ENCODE peak calls at places on chromosomes 13 and 19, in four cellular contexts. C is SK-N-MC, M is endothelial cell of umbilical vein, P is stomach. W is an unnamed sample.

GRCh38 chr13:34555988-34556387 is 386.1 kb upstream of the NBEA start:
- DNase-seq in C (no peak), P (no peak), M (no peak), W (no peak)

GRCh38 chr13:101111894-101112293 is 304.4 kb downstream of the NALCN start:
- DNase-seq in M (no peak), C (no peak), P (no peak), W (no peak)

GRCh38 chr19:45200614-45201013 is 22.0 kb downstream of the BLOC1S3 start:
- DNase-seq in C (no peak), M (peak; percentile 73), P (peak; percentile 33), W (no peak)

GRCh38 chr19:1615156-1615765 is 10.0 kb upstream of the UQCR11 start:
- DNase-seq in C (no peak), P (no peak), M (no peak), W (no peak)

GRCh38 chr13:65856464-65856863 is 1373.7 kb downstream of the PCDH9 start:
- DNase-seq in M (no peak), P (no peak), C (no peak), W (no peak)

GRCh38 chr13:60226507-60226906 is 62.8 kb upstream of the DIAPH3 start:
- DNase-seq in C (no peak), M (peak; percentile 9), P (no peak), W (no peak)

GRCh38 chr19:39372047-39372802 is 18.7 kb downstream of the PAF1 start:
- DNase-seq in M (peak; percentile 75), C (no peak), P (peak; percentile 52), W (peak; percentile 90)

GRCh38 chr19:35860818-35861639 is 4.3 kb downstream of the KIRREL2 start:
- DNase-seq in P (peak; percentile 48), C (no peak), M (no peak), W (no peak)

GRCh38 chr19:55642153-55643002 is 1.1 kb upstream of the ZNF581 start:
- DNase-seq in M (no peak), C (no peak), P (peak; percentile 39), W (no peak)

GRCh38 chr13:24997367-24997967 is 98.5 kb upstream of the PABPC3 start:
- DNase-seq in P (no peak), C (peak; percentile 47), M (peak; percentile 29), W (no peak)

GRCh38 chr13:28658796-28659610 is at the start of gene POMP:
- DNase-seq in P (peak; percentile 93), M (peak; percentile 91), C (peak; percentile 57), W (peak; percentile 82)

GRCh38 chr13:43272866-43273265 is 249.5 kb downstream of the DNAJC15 start:
- DNase-seq in M (no peak), C (no peak), P (no peak), W (no peak)

GRCh38 chr19:8335343-8336071 is 7.6 kb downstream of the KANK3 start:
- DNase-seq in M (no peak), C (no peak), P (no peak), W (no peak)

DNA sequence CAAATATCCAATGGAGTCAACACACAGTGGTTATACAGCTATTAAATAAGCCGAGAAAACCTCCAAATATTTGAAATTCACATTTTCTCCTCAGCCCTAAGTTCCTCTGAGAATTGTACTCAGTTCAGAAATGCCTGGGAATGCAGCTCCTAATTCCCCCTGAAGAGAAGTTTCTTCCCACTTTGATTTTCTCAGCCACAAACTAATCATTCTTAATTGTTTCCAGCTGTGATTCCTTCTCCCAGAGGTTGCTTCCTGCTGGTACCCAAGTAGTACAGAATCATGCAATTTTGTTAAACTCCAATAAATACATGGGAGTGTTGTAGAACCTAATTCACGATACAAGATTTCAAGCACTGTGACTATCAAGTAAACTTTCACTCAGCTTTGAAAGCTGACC is 246.1 kb upstream of the MIR17HG start:
- DNase-seq in C (peak; percentile 74), P (no peak), M (no peak), W (no peak)
- TF ChIP-seq POLR2AphosphoS5 in C (peak; percentile 33), P (no peak), M (no peak), W (no peak)

GRCh38 chr19:14101003-14101545 is 10.5 kb upstream of the SAMD1 start:
- DNase-seq in M (no peak), P (no peak), C (no peak), W (no peak)

GRCh38 chr19:14102756-14103155 is 12.2 kb upstream of the SAMD1 start:
- DNase-seq in P (no peak), M (no peak), C (no peak), W (no peak)

GRCh38 chr19:14105680-14106079 is 11.9 kb downstream of the PRKACA start:
- DNase-seq in P (no peak), C (no peak), M (no peak), W (no peak)

GRCh38 chr19:14102102-14102696 is 11.6 kb upstream of the SAMD1 start:
- DNase-seq in M (no peak), C (no peak), P (no peak), W (no peak)

GRCh38 chr19:14103310-14103709 is 12.8 kb upstream of the SAMD1 start:
- DNase-seq in M (no peak), C (no peak), P (no peak), W (no peak)
- H3K4me3 ChIP-seq in M (no peak overlapping the region), C (no peak overlapping the region), P (no peak overlapping the region), W (no peak overlapping the region)

DNA sequence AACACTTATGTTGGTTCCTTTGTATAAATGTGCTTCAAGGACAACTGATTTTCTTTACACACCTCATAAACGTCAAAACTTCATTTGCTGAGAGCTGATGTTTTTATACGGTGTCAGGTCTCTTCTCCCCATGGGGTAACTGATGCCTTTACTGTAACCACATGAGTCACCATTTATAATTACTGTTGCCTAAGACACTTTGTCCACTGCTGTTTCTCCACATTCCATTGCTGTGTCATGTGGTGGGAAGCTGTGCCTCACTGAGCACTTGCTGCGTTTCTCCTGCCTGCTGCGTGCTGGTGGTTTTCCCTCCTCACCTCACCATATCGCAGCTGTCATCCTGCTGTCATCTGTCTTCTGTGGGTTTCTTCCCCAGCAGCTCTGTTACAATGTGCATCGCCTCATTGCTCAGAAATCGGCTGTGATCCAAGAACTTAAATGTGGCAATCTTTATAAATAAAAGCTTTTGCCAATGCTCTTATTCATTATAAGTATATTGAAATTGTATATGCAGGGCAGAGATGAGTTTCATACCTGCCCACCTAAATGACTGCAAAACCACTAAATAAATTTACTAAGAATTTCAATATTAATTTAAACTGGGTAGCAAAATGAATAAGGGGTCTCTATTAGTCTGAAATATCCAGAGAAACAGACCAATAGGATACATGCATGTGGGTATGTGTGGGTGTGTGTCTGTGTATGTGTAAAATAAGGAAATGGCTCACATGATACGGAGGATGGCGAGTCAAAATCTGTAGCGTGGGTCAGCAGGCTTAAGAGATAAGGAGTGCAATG is 547.0 kb upstream of the SLITRK5 start:
- DNase-seq in P (no peak), M (no peak), C (peak; percentile 69), W (no peak)
- TF ChIP-seq POLR2AphosphoS5 in P (no peak), M (no peak), C (no peak), W (no peak)

GRCh38 chr13:45055198-45055901 is 65.0 kb upstream of the GTF2F2 start:
- DNase-seq in C (peak; percentile 18), M (peak; percentile 14), P (no peak), W (no peak)
- H3K4me3 ChIP-seq in C (peak overlapping the region; percentile 13), M (no peak overlapping the region), P (no peak overlapping the region), W (no peak overlapping the region)

GRCh38 chr19:10811391-10812111 is 24.5 kb downstream of the TMED1 start:
- DNase-seq in M (no peak), C (no peak), P (no peak), W (no peak)
- TF ChIP-seq POLR2AphosphoS5 in M (no peak), C (no peak), P (no peak), W (no peak)

DNA sequence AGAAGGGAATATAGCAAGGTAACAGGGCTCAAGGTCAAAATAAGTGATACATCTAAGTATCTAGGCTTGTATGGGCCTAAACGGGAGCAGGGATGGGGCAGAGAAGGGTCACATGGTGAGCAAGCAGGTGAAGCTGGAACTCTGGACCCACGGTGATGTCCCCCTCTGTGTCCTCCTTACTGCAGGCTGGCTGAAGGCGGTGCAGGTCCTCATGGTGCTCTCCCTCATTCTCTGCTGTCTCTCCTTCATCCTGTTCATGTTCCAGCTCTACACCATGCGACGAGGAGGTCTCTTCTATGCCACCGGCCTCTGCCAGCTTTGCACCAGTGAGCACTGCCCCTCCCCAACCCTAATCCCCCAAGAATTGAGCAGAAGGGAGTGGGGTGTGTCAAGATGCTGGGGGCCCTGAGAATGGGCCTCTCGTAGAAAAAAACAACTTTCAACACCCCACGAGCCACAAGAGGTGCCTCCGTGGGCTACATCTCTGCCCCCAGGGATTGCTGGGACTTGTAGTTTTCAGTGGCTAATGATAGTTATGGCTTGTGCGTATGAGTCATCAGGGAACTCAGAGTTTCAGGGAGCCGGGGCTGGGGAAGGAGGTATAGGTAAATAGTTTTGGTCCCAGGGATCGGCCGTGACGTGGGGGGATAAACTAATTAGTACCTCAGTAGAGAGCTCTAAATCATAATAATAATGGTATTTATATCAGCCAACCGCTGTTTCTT is 4.0 kb downstream of the EMP3 start:
- DNase-seq in P (no peak), M (no peak), C (no peak), W (no peak)
- H3K4me3 ChIP-seq in P (no peak overlapping the region), M (no peak overlapping the region), C (no peak overlapping the region), W (no peak overlapping the region)

GRCh38 chr13:113157929-113158747 is at the start of gene PROZ:
- DNase-seq in M (no peak), P (no peak), C (no peak), W (no peak)
- TF ChIP-seq POLR2AphosphoS5 in M (no peak), P (no peak), C (no peak), W (no peak)

DNA sequence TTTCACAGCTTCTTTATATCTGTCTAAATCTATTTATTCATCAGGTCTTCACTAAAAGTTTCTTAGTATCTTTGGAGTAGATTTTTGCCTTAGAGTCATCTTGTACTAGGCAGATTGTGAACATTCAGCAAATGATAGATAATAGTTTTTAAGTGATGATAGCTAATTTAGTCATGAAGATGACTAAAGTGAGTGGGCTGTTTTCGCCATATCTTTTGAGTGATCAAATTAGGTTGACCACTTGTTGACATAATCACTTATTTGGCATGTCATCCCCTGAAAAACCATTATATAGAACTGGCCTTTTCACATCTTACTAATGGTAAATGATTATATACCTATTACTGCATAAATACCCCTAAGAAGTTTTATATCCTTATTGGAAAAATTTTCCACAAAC is 999.2 kb downstream of the PCDH17 start:
- DNase-seq in C (no peak), P (no peak), M (no peak), W (no peak)
- H3K4me3 ChIP-seq in C (no peak overlapping the region), P (no peak overlapping the region), M (no peak overlapping the region), W (no peak overlapping the region)

W was measured in breast epithelium.